ENCODE peak calls at places on chromosomes 2 and 18, in seven cellular contexts. U is GM23248, X is HCT116, D is GM23338, K is hepatocyte, A is SK-N-SH, Z is neural progenitor cell. G is an unnamed sample.

GRCh38 chr2:171531291-171531690 is 9.0 kb downstream of the CYBRD1 start:
- DNase-seq in A (no peak), D (no peak), X (no peak), K (no peak), Z (no peak), U (peak; percentile 80), G (no peak)

GRCh38 chr2:163264376-163264775 is 425.8 kb upstream of the KCNH7 start:
- DNase-seq in X (no peak), K (no peak), A (no peak), Z (no peak), U (peak; percentile 76), D (no peak), G (peak; percentile 35)

GRCh38 chr2:12278217-12278755 is 438.4 kb upstream of the TRIB2 start:
- DNase-seq in Z (no peak), A (no peak), X (no peak), U (peak; percentile 20), K (no peak), D (no peak), G (no peak)

GRCh38 chr18:66077066-66077465 is 326.3 kb downstream of the CDH7 start:
- DNase-seq in D (no peak), X (no peak), K (no peak), Z (no peak), U (no peak), A (no peak), G (peak; percentile 22)

GRCh38 chr2:66957677-66958076 is 439.5 kb upstream of the ETAA1 start:
- DNase-seq in K (no peak), A (no peak), X (no peak), D (no peak), U (no peak), Z (no peak), G (no peak)

GRCh38 chr2:65397122-65397521 is 35.3 kb downstream of the SPRED2 start:
- DNase-seq in X (no peak), Z (no peak), U (peak; percentile 62), K (no peak), A (no peak), D (no peak), G (peak; percentile 55)

GRCh38 chr2:149169653-149170052 is 131.2 kb downstream of the LYPD6B start:
- DNase-seq in K (peak; percentile 78), A (no peak), X (peak; percentile 83), U (peak; percentile 52), D (no peak), Z (no peak), G (peak; percentile 94)

GRCh38 chr2:196113061-196113974 is 44.7 kb upstream of the DNAH7 start:
- DNase-seq in D (peak; percentile 41), Z (peak; percentile 21), A (no peak), K (no peak), X (no peak), U (peak; percentile 75), G (no peak)

GRCh38 chr2:237143676-237144440 is 58.2 kb downstream of the COPS8 start:
- DNase-seq in D (no peak), X (no peak), U (peak; percentile 68), Z (no peak), A (no peak), K (no peak), G (peak; percentile 18)

GRCh38 chr2:101710036-101710689 is 12.7 kb downstream of the MAP4K4 start:
- DNase-seq in A (no peak), X (no peak), Z (no peak), D (no peak), K (no peak), U (no peak), G (peak; percentile 60)

GRCh38 chr2:99600929-99601680 is 111.3 kb upstream of the REV1 start:
- DNase-seq in X (no peak), A (peak; percentile 79), Z (peak; percentile 9), D (peak; percentile 12), U (no peak), K (no peak), G (no peak)

GRCh38 chr18:68666316-68666715 is 48.6 kb downstream of the TMX3 start:
- DNase-seq in K (no peak), U (peak; percentile 14), X (no peak), A (no peak), D (no peak), Z (no peak), G (no peak)

GRCh38 chr2:45083175-45083574 is 73.9 kb upstream of the SIX2 start:
- DNase-seq in A (no peak), D (no peak), U (peak; percentile 9), K (no peak), X (no peak), Z (no peak), G (peak; percentile 27)

GRCh38 chr18:75010725-75011124 is 198.2 kb downstream of the PTGR3 start:
- DNase-seq in K (no peak), A (no peak), U (no peak), Z (no peak), X (no peak), D (no peak), G (no peak)

GRCh38 chr2:44010266-44010665 is 14.5 kb upstream of the LRPPRC start:
- DNase-seq in A (no peak), K (no peak), D (no peak), X (no peak), Z (no peak), U (no peak), G (no peak)

GRCh38 chr18:47929681-47930085 is 776 bp downstream of the SMAD2 start:
- DNase-seq in X (no peak), A (no peak), Z (no peak), K (peak; percentile 64), D (no peak), U (peak; percentile 73), G (peak; percentile 23)

GRCh38 chr2:44974064-44974715 is 32.7 kb downstream of the SIX3 start:
- DNase-seq in Z (peak; percentile 93), U (peak; percentile 80), K (peak; percentile 58), X (peak; percentile 73), A (peak; percentile 83), D (peak; percentile 98), G (peak; percentile 90)

GRCh38 chr18:54254265-54254758 is 15.0 kb upstream of the POLI start:
- DNase-seq in X (peak; percentile 27), K (peak; percentile 69), A (no peak), D (peak; percentile 8), U (peak; percentile 66), Z (no peak), G (peak; percentile 77)

GRCh38 chr2:71618327-71619113 is 165.2 kb downstream of the DYSF start:
- DNase-seq in K (no peak), A (peak; percentile 53), X (no peak), Z (no peak), D (no peak), U (no peak), G (no peak)
- TF ChIP-seq EZH2phosphoT487 in K (no peak), A (no peak), X (no peak), Z (no peak), D (no peak), U (no peak), G (no peak)

GRCh38 chr18:32761231-32761785 is 11.5 kb downstream of the KLHL14 start:
- DNase-seq in U (no peak), X (no peak), A (no peak), Z (no peak), D (no peak), K (no peak), G (no peak)
- H3K4me1 ChIP-seq in U (no peaks in the 10 kb centered on the region), X (no peaks in the 10 kb centered on the region), A (no peaks in the 10 kb centered on the region), Z (peaks cover 5% of the 10 kb centered on the region), D (peaks cover 19% of the 10 kb centered on the region), K (no peaks in the 10 kb centered on the region), G (no peaks in the 10 kb centered on the region)

GRCh38 chr2:165678882-165679281 is 115.2 kb downstream of the GALNT3 start:
- DNase-seq in Z (no peak), A (no peak), X (no peak), U (no peak), D (peak; percentile 27), K (no peak), G (no peak)

GRCh38 chr2:165682546-165682945 is 111.5 kb downstream of the GALNT3 start:
- DNase-seq in U (no peak), X (no peak), Z (peak; percentile 22), A (no peak), D (no peak), K (no peak), G (no peak)

GRCh38 chr2:165687376-165687775 is 106.7 kb downstream of the GALNT3 start:
- DNase-seq in K (no peak), X (no peak), Z (no peak), D (no peak), U (no peak), A (no peak), G (no peak)

DNA sequence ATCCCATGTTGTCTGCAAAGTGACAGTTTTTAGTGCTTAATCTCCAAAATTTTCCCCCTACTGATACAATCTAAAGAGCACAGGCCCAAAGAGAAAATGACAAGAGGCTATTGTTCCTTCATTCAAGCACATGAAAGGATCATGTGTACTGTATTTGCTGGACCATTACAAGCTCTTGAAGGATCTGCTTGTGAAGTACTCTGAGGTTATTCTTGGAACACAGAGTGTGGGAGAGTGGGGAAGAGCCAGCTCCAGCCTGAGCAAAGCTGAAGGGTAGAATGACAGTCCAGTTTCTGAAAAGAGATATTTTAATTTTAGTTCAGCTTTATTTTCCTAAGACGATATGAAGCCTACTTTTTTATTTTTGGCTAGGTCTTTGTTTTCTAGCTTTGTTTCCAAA is 112.2 kb downstream of the GALNT3 start:
- DNase-seq in A (no peak), K (no peak), D (no peak), Z (no peak), U (no peak), X (no peak), G (no peak)
- TF ChIP-seq EZH2phosphoT487 in A (no peak), K (no peak), D (no peak), Z (no peak), U (no peak), X (no peak), G (no peak)

GRCh38 chr2:108616731-108617161 is 82.5 kb downstream of the LIMS1 start:
- DNase-seq in A (no peak), U (peak; percentile 10), K (no peak), D (no peak), Z (no peak), X (no peak), G (peak; percentile 91)
- H3K4me1 ChIP-seq in A (peaks cover 57% of the 10 kb centered on the region), U (peaks cover 14% of the 10 kb centered on the region), K (peaks cover 69% of the 10 kb centered on the region), D (peaks cover 11% of the 10 kb centered on the region), Z (peaks cover 19% of the 10 kb centered on the region), X (peaks cover 19% of the 10 kb centered on the region), G (peaks cover 72% of the 10 kb centered on the region)

GRCh38 chr2:120748310-120748709 is 12.6 kb downstream of the GLI2 start:
- DNase-seq in D (no peak), A (no peak), X (no peak), U (no peak), K (no peak), Z (no peak), G (no peak)
- TF ChIP-seq EZH2phosphoT487 in D (no peak), A (no peak), X (no peak), U (no peak), K (no peak), Z (no peak), G (no peak)

GRCh38 chr18:45056907-45057306 is 376.2 kb downstream of the SETBP1 start:
- DNase-seq in Z (no peak), X (no peak), D (peak; percentile 8), U (peak; percentile 12), K (no peak), A (no peak), G (no peak)
- H3K4me1 ChIP-seq in Z (peaks cover 15% of the 10 kb centered on the region), X (no peaks in the 10 kb centered on the region), D (no peaks in the 10 kb centered on the region), U (peaks cover 25% of the 10 kb centered on the region), K (peaks cover 17% of the 10 kb centered on the region), A (peaks cover 2% of the 10 kb centered on the region), G (peaks cover 14% of the 10 kb centered on the region)